ENCODE peak calls at places on chromosomes 6 and 20, in eight cellular contexts. C is A549; Q is transverse colon; K is psoas muscle; E is effector memory CD4-positive, alpha-beta T cell; T is PC-9; U is cardiac muscle cell; Y is CD8-positive, alpha-beta T cell. N is an unnamed sample.

GRCh38 chr6:7311171-7311570 is 1.8 kb downstream of the SSR1 start:
- DNase-seq in C (no peak), Q (no peak), K (no peak), E (no peak), T (no peak), U (peak), Y (no peak), N (no peak)

GRCh38 chr6:46909371-46909770 is 12.4 kb downstream of the ADGRF5 start:
- DNase-seq in C (no peak), Q (no peak), K (no peak), E (no peak), T (no peak), U (peak), Y (no peak), N (no peak)

GRCh38 chr6:117414770-117415169 is 11.0 kb downstream of the ROS1 start:
- DNase-seq in C (peak), Q (no peak), K (no peak), E (no peak), T (no peak), U (peak), Y (no peak), N (no peak)

GRCh38 chr6:136051140-136051775 is 198.9 kb downstream of the MTFR2 start:
- DNase-seq in C (peak), Q (no peak), K (no peak), E (no peak), T (no peak), U (peak), Y (no peak), N (no peak)

GRCh38 chr6:41785689-41786450 is 1.6 kb upstream of the TOMM6 start:
- DNase-seq in C (no peak), Q (peak), K (peak), E (no peak), T (no peak), U (peak), Y (no peak), N (peak)

GRCh38 chr20:53578492-53579222 is 15.0 kb downstream of the ZNF217 start:
- DNase-seq in C (peak), Q (peak), K (no peak), E (peak), T (peak), U (peak), Y (no peak), N (no peak)

GRCh38 chr6:65557224-65557623 is 149.8 kb downstream of the EYS start:
- DNase-seq in C (no peak), Q (no peak), K (no peak), E (no peak), T (no peak), U (no peak), Y (no peak), N (no peak)

GRCh38 chr20:39453890-39454289 is 491.7 kb downstream of the DHX35 start:
- DNase-seq in C (no peak), Q (no peak), K (no peak), E (no peak), T (no peak), U (no peak), Y (no peak), N (no peak)

GRCh38 chr6:159084493-159085091 is 39.8 kb upstream of the TAGAP start:
- DNase-seq in C (no peak), Q (no peak), K (no peak), E (no peak), T (no peak), U (peak), Y (no peak), N (no peak)

GRCh38 chr6:7247828-7248227 is 65.2 kb downstream of the SSR1 start:
- DNase-seq in C (no peak), Q (no peak), K (no peak), E (no peak), T (no peak), U (no peak), Y (no peak), N (no peak)

GRCh38 chr6:50714487-50715379 is 1.4 kb downstream of the TFAP2D start:
- DNase-seq in C (no peak), Q (no peak), K (no peak), E (no peak), T (no peak), U (no peak), Y (no peak), N (no peak)

GRCh38 chr6:124973780-124974179 is 11.5 kb downstream of the RNF217 start:
- DNase-seq in C (no peak), Q (no peak), K (no peak), E (no peak), T (no peak), U (no peak), Y (no peak), N (no peak)

GRCh38 chr20:7285918-7286556 is 518.6 kb downstream of the BMP2 start:
- DNase-seq in C (peak), Q (peak), K (peak), E (no peak), T (peak), U (peak), Y (no peak), N (peak)

GRCh38 chr20:25195962-25196700 is 619 bp downstream of the ENTPD6 start:
- DNase-seq in C (peak), Q (peak), K (no peak), E (no peak), T (peak), U (no peak), Y (no peak), N (peak)

GRCh38 chr6:854405-855073 is 161.6 kb upstream of the EXOC2 start:
- DNase-seq in C (no peak), Q (no peak), K (no peak), E (no peak), T (no peak), U (peak), Y (no peak), N (no peak)

GRCh38 chr6:128463942-128464341 is 56.5 kb downstream of the PTPRK start:
- DNase-seq in C (no peak), Q (no peak), K (no peak), E (no peak), T (peak), U (peak), Y (no peak), N (no peak)

GRCh38 chr20:10194166-10194565 is 24.5 kb upstream of the SNAP25 start:
- DNase-seq in C (no peak), Q (no peak), K (no peak), E (no peak), T (no peak), U (no peak), Y (no peak), N (no peak)

GRCh38 chr20:2208897-2209296 is 86.9 kb upstream of the TGM3 start:
- DNase-seq in C (no peak), Q (no peak), K (no peak), E (no peak), T (no peak), U (no peak), Y (no peak), N (no peak)

GRCh38 chr20:47610247-47610944 is 108.7 kb downstream of the NCOA3 start:
- DNase-seq in C (peak), Q (peak), K (no peak), E (peak), T (peak), U (peak), Y (no peak), N (no peak)

GRCh38 chr6:33607784-33608161 is 13.3 kb upstream of the ITPR3 start:
- DNase-seq in C (peak), Q (peak), K (peak), E (no peak), T (no peak), U (no peak), Y (no peak), N (no peak)

GRCh38 chr6:5833120-5833519 is 173.6 kb downstream of the NRN1 start:
- DNase-seq in C (no peak), Q (no peak), K (no peak), E (no peak), T (no peak), U (no peak), Y (no peak), N (no peak)

GRCh38 chr20:21516861-21517565 is 3.1 kb upstream of the NKX2-2 start:
- DNase-seq in C (no peak), Q (no peak), K (no peak), E (no peak), T (no peak), U (no peak), Y (no peak), N (no peak)

GRCh38 chr6:81933648-81934047 is 181.2 kb upstream of the TENT5A start:
- DNase-seq in C (peak), Q (no peak), K (no peak), E (no peak), T (peak), U (no peak), Y (no peak), N (no peak)

GRCh38 chr6:39430968-39431523 is 108.5 kb upstream of the KCNK16 start:
- DNase-seq in C (no peak), Q (peak), K (peak), E (no peak), T (no peak), U (peak), Y (no peak), N (no peak)

GRCh38 chr6:128358111-128358780 is 162.2 kb downstream of the PTPRK start:
- DNase-seq in C (no peak), Q (no peak), K (no peak), E (no peak), T (no peak), U (no peak), Y (no peak), N (no peak)

GRCh38 chr20:32189691-32190607 is 17.6 kb downstream of the PLAGL2 start:
- DNase-seq in C (no peak), Q (peak), K (peak), E (peak), T (no peak), U (peak), Y (no peak), N (peak)

GRCh38 chr20:22942742-22943141 is 92.4 kb upstream of the SSTR4 start:
- DNase-seq in C (no peak), Q (no peak), K (no peak), E (no peak), T (no peak), U (no peak), Y (no peak), N (no peak)

GRCh38 chr20:22946594-22946993 is 88.5 kb upstream of the SSTR4 start:
- DNase-seq in C (no peak), Q (no peak), K (no peak), E (no peak), T (no peak), U (peak), Y (no peak), N (no peak)

GRCh38 chr20:22941550-22941949 is 93.6 kb upstream of the SSTR4 start:
- DNase-seq in C (no peak), Q (no peak), K (no peak), E (no peak), T (no peak), U (no peak), Y (no peak), N (no peak)

GRCh38 chr20:22944062-22944461 is 91.0 kb upstream of the SSTR4 start:
- DNase-seq in C (no peak), Q (no peak), K (no peak), E (no peak), T (no peak), U (peak), Y (no peak), N (no peak)

GRCh38 chr20:22944936-22945335 is 90.2 kb upstream of the SSTR4 start:
- DNase-seq in C (no peak), Q (no peak), K (no peak), E (no peak), T (no peak), U (no peak), Y (no peak), N (no peak)
- H3K27ac ChIP-seq in C (no peak), Q (no peak), K (no peak), E (no peak), T (no peak), U (no peak), Y (no peak), N (no peak)

GRCh38 chr6:44842616-44843015 is 455.1 kb downstream of the CDC5L start:
- DNase-seq in C (no peak), Q (no peak), K (no peak), E (no peak), T (no peak), U (no peak), Y (no peak), N (no peak)
- H3K27ac ChIP-seq in C (no peak), Q (no peak), K (no peak), E (no peak), T (no peak), U (no peak), Y (no peak), N (no peak)

DNA sequence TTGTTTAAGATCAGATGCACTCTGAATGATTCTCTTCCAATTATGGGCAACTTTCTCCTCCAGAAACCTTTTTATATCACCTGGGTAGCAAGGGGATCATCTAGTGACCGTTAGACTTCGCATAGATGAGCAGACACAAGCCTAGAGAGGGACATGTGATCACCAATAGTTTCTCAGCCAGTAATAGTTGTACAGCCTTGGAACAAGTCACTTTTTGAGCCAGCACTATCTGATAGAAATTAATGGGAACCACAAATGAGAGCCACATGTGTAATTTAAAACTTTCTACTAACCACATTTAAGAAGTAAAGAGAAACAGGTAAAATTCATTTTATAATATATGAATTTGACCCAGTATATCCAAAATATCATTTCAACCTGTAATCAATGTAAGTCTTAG is 627 bp upstream of the CTNNBL1 start:
- DNase-seq in C (no peak), Q (no peak), K (no peak), E (no peak), T (no peak), U (no peak), Y (no peak), N (no peak)
- H3K27ac ChIP-seq in C (peak), Q (peak), K (peak), E (no peak), T (no peak), U (no peak), Y (no peak), N (no peak)

DNA sequence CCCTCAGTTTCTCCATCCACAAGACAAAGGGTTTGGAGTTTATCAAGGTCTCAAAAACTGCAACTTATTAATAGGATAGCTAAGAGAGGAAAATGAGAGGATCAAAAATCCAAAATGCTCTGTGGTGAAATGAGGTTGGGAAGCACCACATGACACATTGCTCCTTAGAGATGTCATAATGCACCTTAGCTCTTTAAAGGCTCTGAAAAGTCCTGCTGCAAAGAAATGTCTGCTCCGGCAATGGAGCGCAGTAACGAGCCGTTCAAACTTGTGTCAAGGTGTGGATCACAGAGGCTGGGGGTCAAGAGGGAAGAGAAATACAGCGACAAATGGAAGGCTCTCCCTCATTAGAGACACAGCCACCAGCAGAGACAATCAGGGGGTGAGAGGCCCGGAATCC is 53.1 kb downstream of the BMP7 start:
- DNase-seq in C (no peak), Q (no peak), K (no peak), E (no peak), T (no peak), U (no peak), Y (no peak), N (no peak)
- H3K27ac ChIP-seq in C (no peak), Q (no peak), K (no peak), E (no peak), T (no peak), U (peak), Y (no peak), N (no peak)